ENCODE peak calls at places on chromosomes 7 and 10, in four cellular contexts. One of them, this sample, is unnamed.

GRCh38 chr7:110841840-110842579 is 248.9 kb upstream of the LRRN3 start:
- DNase-seq in GM12878: no peak
- DNase-seq in HepG2: no peak
- DNase-seq in endothelial cell of umbilical vein: no peak
- DNase-seq in this sample: no peak

GRCh38 chr7:119594956-119595355 is 678.0 kb upstream of the KCND2 start:
- DNase-seq in GM12878: no peak
- DNase-seq in HepG2: no peak
- DNase-seq in endothelial cell of umbilical vein: no peak
- DNase-seq in this sample: no peak

GRCh38 chr7:149355390-149356048 is 93.5 kb downstream of the ZNF783 start:
- DNase-seq in GM12878: no peak
- DNase-seq in HepG2: peak
- DNase-seq in endothelial cell of umbilical vein: no peak
- DNase-seq in this sample: peak

GRCh38 chr10:125060851-125061556 is 99.4 kb downstream of the CTBP2 start:
- DNase-seq in GM12878: no peak
- DNase-seq in HepG2: peak
- DNase-seq in endothelial cell of umbilical vein: peak
- DNase-seq in this sample: peak

GRCh38 chr10:23439920-23440875 is 1.3 kb downstream of the OTUD1 start:
- DNase-seq in GM12878: no peak
- DNase-seq in HepG2: no peak
- DNase-seq in endothelial cell of umbilical vein: peak
- DNase-seq in this sample: peak

GRCh38 chr7:125526092-125526491 is 596.5 kb upstream of the POT1 start:
- DNase-seq in GM12878: no peak
- DNase-seq in HepG2: no peak
- DNase-seq in endothelial cell of umbilical vein: no peak
- DNase-seq in this sample: no peak

GRCh38 chr10:90960355-90960814 is 39.5 kb upstream of the ANKRD1 start:
- DNase-seq in GM12878: peak
- DNase-seq in HepG2: no peak
- DNase-seq in endothelial cell of umbilical vein: peak
- DNase-seq in this sample: no peak

GRCh38 chr10:130987401-130987800 is 324.1 kb downstream of the TCERG1L start:
- DNase-seq in GM12878: no peak
- DNase-seq in HepG2: no peak
- DNase-seq in endothelial cell of umbilical vein: no peak
- DNase-seq in this sample: no peak

GRCh38 chr7:115133248-115133647 is 211.4 kb downstream of the MDFIC start:
- DNase-seq in GM12878: no peak
- DNase-seq in HepG2: no peak
- DNase-seq in endothelial cell of umbilical vein: no peak
- DNase-seq in this sample: no peak

GRCh38 chr7:132251327-132251659 is 325.0 kb downstream of the PLXNA4 start:
- DNase-seq in GM12878: no peak
- DNase-seq in HepG2: peak
- DNase-seq in endothelial cell of umbilical vein: no peak
- DNase-seq in this sample: no peak

GRCh38 chr10:35448687-35449662 is 112.7 kb downstream of the CCNY start:
- DNase-seq in GM12878: no peak
- DNase-seq in HepG2: peak
- DNase-seq in endothelial cell of umbilical vein: peak
- DNase-seq in this sample: no peak

GRCh38 chr7:142468871-142469652 is 211.2 kb upstream of the PRSS58 start:
- DNase-seq in GM12878: no peak
- DNase-seq in HepG2: no peak
- DNase-seq in endothelial cell of umbilical vein: no peak
- DNase-seq in this sample: no peak

GRCh38 chr10:124211921-124212320 is 118.5 kb upstream of the CHST15 start:
- DNase-seq in GM12878: no peak
- DNase-seq in HepG2: no peak
- DNase-seq in endothelial cell of umbilical vein: no peak
- DNase-seq in this sample: no peak

GRCh38 chr10:89119651-89120050 is 87.5 kb downstream of the CH25H start:
- DNase-seq in GM12878: no peak
- DNase-seq in HepG2: no peak
- DNase-seq in endothelial cell of umbilical vein: peak
- DNase-seq in this sample: no peak

GRCh38 chr7:2495402-2496309 is 19.5 kb upstream of the GRIFIN start:
- DNase-seq in GM12878: no peak
- DNase-seq in HepG2: no peak
- DNase-seq in endothelial cell of umbilical vein: no peak
- DNase-seq in this sample: no peak

GRCh38 chr7:25385731-25386136 is 157.4 kb upstream of the NPVF start:
- DNase-seq in GM12878: no peak
- DNase-seq in HepG2: no peak
- DNase-seq in endothelial cell of umbilical vein: no peak
- DNase-seq in this sample: no peak

GRCh38 chr7:55571534-55572377 is 546 bp downstream of the VOPP1 start:
- DNase-seq in GM12878: no peak
- DNase-seq in HepG2: peak
- DNase-seq in endothelial cell of umbilical vein: peak
- DNase-seq in this sample: peak

GRCh38 chr10:17734432-17735110 is 17.4 kb upstream of the TMEM236 start:
- DNase-seq in GM12878: no peak
- DNase-seq in HepG2: no peak
- DNase-seq in endothelial cell of umbilical vein: no peak
- DNase-seq in this sample: no peak

GRCh38 chr7:100607111-100607510 is 4.9 kb downstream of the PCOLCE start:
- DNase-seq in GM12878: no peak
- DNase-seq in HepG2: no peak
- DNase-seq in endothelial cell of umbilical vein: no peak
- DNase-seq in this sample: no peak

GRCh38 chr10:4889959-4890358 is 64.0 kb downstream of the AKR1E2 start:
- DNase-seq in GM12878: no peak
- DNase-seq in HepG2: peak
- DNase-seq in endothelial cell of umbilical vein: no peak
- DNase-seq in this sample: no peak

GRCh38 chr7:150448789-150449147 is 1.7 kb upstream of the GIMAP8 start:
- DNase-seq in GM12878: no peak
- DNase-seq in HepG2: peak
- DNase-seq in endothelial cell of umbilical vein: peak
- DNase-seq in this sample: peak

GRCh38 chr10:60989400-60989876 is 45.5 kb upstream of the RHOBTB1 start:
- DNase-seq in GM12878: peak
- DNase-seq in HepG2: peak
- DNase-seq in endothelial cell of umbilical vein: no peak
- DNase-seq in this sample: no peak

GRCh38 chr7:68256295-68256694 is 1259.7 kb downstream of the TYW1 start:
- DNase-seq in GM12878: no peak
- DNase-seq in HepG2: no peak
- DNase-seq in endothelial cell of umbilical vein: no peak
- DNase-seq in this sample: no peak

GRCh38 chr7:112358456-112358855 is 91.8 kb upstream of the IFRD1 start:
- DNase-seq in GM12878: no peak
- DNase-seq in HepG2: no peak
- DNase-seq in endothelial cell of umbilical vein: no peak
- DNase-seq in this sample: no peak

GRCh38 chr7:19762631-19763030 is 10.8 kb downstream of the TMEM196 start:
- DNase-seq in GM12878: no peak
- DNase-seq in HepG2: no peak
- DNase-seq in endothelial cell of umbilical vein: no peak
- DNase-seq in this sample: no peak

GRCh38 chr7:155204744-155205367 is 92.8 kb upstream of the INSIG1 start:
- DNase-seq in GM12878: no peak
- DNase-seq in HepG2: no peak
- DNase-seq in endothelial cell of umbilical vein: no peak
- DNase-seq in this sample: no peak

GRCh38 chr7:91630581-91631370 is 249.7 kb downstream of the MTERF1 start:
- DNase-seq in GM12878: no peak
- DNase-seq in HepG2: no peak
- DNase-seq in endothelial cell of umbilical vein: no peak
- DNase-seq in this sample: no peak

GRCh38 chr7:44567884-44568283 is 5.8 kb downstream of the DDX56 start:
- DNase-seq in GM12878: no peak
- DNase-seq in HepG2: no peak
- DNase-seq in endothelial cell of umbilical vein: no peak
- DNase-seq in this sample: no peak

GRCh38 chr10:63646491-63646890 is 125.3 kb downstream of the REEP3 start:
- DNase-seq in GM12878: no peak
- DNase-seq in HepG2: no peak
- DNase-seq in endothelial cell of umbilical vein: peak
- DNase-seq in this sample: no peak

GRCh38 chr7:18828333-18829100 is 288.9 kb downstream of the TWIST1 start:
- DNase-seq in GM12878: no peak
- DNase-seq in HepG2: no peak
- DNase-seq in endothelial cell of umbilical vein: peak
- DNase-seq in this sample: no peak

GRCh38 chr10:73601486-73601921 is 10.4 kb upstream of the USP54 start:
- DNase-seq in GM12878: no peak
- DNase-seq in HepG2: no peak
- DNase-seq in endothelial cell of umbilical vein: peak
- DNase-seq in this sample: no peak

GRCh38 chr7:39661960-39662359 is 38.6 kb downstream of the RALA start:
- DNase-seq in GM12878: no peak
- DNase-seq in HepG2: no peak
- DNase-seq in endothelial cell of umbilical vein: no peak
- DNase-seq in this sample: no peak

GRCh38 chr7:140004672-140005071 is 58.1 kb downstream of the PARP12 start:
- DNase-seq in GM12878: no peak
- DNase-seq in HepG2: no peak
- DNase-seq in endothelial cell of umbilical vein: no peak
- DNase-seq in this sample: no peak

GRCh38 chr7:12493407-12493806 is 77.1 kb upstream of the SCIN start:
- DNase-seq in GM12878: no peak
- DNase-seq in HepG2: no peak
- DNase-seq in endothelial cell of umbilical vein: no peak
- DNase-seq in this sample: no peak

GRCh38 chr7:101634196-101634717 is 5.2 kb upstream of the MYL10 start:
- DNase-seq in GM12878: no peak
- DNase-seq in HepG2: no peak
- DNase-seq in endothelial cell of umbilical vein: no peak
- DNase-seq in this sample: no peak

GRCh38 chr7:101631224-101631714 is 2.2 kb upstream of the MYL10 start:
- DNase-seq in GM12878: no peak
- DNase-seq in HepG2: no peak
- DNase-seq in endothelial cell of umbilical vein: peak
- DNase-seq in this sample: no peak

GRCh38 chr7:101630591-101630990 is 1.5 kb upstream of the MYL10 start:
- DNase-seq in GM12878: no peak
- DNase-seq in HepG2: no peak
- DNase-seq in endothelial cell of umbilical vein: peak
- DNase-seq in this sample: peak

GRCh38 chr7:101633516-101633915 is 4.4 kb upstream of the MYL10 start:
- DNase-seq in GM12878: no peak
- DNase-seq in HepG2: no peak
- DNase-seq in endothelial cell of umbilical vein: no peak
- DNase-seq in this sample: no peak

DNA sequence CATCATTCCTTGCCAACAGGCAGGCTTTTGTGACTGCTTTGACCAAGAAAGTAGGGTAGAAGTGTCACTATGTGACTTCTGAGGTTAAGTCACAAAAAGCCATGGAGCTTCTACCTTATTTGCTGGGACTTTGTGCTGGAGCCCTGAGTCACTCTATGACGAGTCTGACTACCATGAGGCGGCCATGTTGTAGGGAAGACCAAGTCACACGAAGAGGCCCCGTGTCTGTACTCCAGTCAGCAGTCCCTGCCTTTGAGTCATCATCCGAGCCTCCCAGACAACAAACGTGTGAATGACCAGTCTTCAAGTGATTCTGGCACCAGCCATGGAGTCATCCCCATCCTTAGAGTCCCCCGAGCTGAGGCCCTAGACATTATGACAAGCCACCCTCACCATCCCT is 3.5 kb upstream of the MYL10 start:
- DNase-seq in GM12878: no peak
- DNase-seq in HepG2: no peak
- DNase-seq in endothelial cell of umbilical vein: no peak
- DNase-seq in this sample: no peak
- TF ChIP-seq MYC in GM12878: no peak
- TF ChIP-seq MYC in HepG2: no peak
- TF ChIP-seq MYC in endothelial cell of umbilical vein: no peak
- TF ChIP-seq MYC in this sample: no peak

GRCh38 chr7:73557397-73558257 is at the start of gene BCL7B:
- DNase-seq in GM12878: no peak
- DNase-seq in HepG2: peak
- DNase-seq in endothelial cell of umbilical vein: peak
- DNase-seq in this sample: peak
- TF ChIP-seq POLR2A in GM12878: peak
- TF ChIP-seq POLR2A in HepG2: peak
- TF ChIP-seq POLR2A in endothelial cell of umbilical vein: peak
- TF ChIP-seq POLR2A in this sample: peak

GRCh38 chr10:51699475-51700227 is at the start of gene CSTF2T:
- DNase-seq in GM12878: peak
- DNase-seq in HepG2: peak
- DNase-seq in endothelial cell of umbilical vein: peak
- DNase-seq in this sample: peak
- TF ChIP-seq MYC in GM12878: no peak
- TF ChIP-seq MYC in HepG2: no peak
- TF ChIP-seq MYC in endothelial cell of umbilical vein: peak
- TF ChIP-seq MYC in this sample: peak

GRCh38 chr10:69124558-69125121 is 662 bp downstream of the VPS26A start:
- DNase-seq in GM12878: no peak
- DNase-seq in HepG2: peak
- DNase-seq in endothelial cell of umbilical vein: peak
- DNase-seq in this sample: peak

GRCh38 chr10:69119896-69120295 is 4.1 kb upstream of the VPS26A start:
- DNase-seq in GM12878: no peak
- DNase-seq in HepG2: no peak
- DNase-seq in endothelial cell of umbilical vein: no peak
- DNase-seq in this sample: no peak

GRCh38 chr10:69125554-69125953 is 1.6 kb downstream of the VPS26A start:
- DNase-seq in GM12878: no peak
- DNase-seq in HepG2: no peak
- DNase-seq in endothelial cell of umbilical vein: no peak
- DNase-seq in this sample: no peak

GRCh38 chr10:69123306-69123746 is 652 bp upstream of the VPS26A start:
- DNase-seq in GM12878: no peak
- DNase-seq in HepG2: peak
- DNase-seq in endothelial cell of umbilical vein: no peak
- DNase-seq in this sample: no peak

DNA sequence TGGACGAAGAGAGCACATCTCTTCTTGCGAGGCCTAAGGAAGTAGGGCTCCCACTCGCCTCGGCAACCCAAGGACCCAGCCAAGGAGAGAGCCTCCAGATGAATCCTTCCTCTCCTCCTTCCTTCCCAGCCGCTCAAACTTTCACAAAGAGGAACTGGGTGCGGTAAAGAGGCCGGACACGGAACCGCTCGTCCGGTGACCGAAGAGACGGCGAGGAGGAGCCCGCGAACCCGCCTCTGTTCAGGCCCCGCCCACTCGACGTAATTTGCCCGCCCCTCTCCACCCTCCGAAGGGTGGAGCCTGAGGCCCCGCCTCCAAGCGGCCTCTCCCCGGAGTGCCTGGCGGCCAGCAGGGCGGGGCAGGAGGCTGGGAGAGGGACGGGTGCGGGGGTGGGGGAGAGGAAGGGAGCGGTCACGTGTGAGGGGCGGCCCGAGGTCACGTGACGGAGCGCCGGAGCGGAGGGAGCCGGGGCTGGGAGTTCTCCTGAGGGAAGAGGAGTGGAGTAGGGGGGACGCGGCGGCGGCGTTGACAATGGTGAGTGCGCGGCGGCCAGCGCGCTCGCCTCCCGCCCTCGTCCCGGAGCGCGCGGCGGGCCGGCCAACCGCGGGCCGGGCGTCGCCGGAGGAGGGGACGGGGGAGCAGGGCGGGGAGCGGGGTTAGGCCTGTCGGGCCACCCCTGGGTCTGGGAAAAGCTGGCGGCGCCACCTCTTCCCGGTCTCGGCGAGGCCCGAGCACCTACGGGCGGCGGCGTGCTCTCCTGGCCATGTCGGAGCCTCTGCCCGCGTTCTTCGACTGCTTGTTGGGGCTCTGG is at the start of gene VPS26A:
- DNase-seq in GM12878: peak
- DNase-seq in HepG2: peak
- DNase-seq in endothelial cell of umbilical vein: peak
- DNase-seq in this sample: peak
- TF ChIP-seq POLR2A in GM12878: peak
- TF ChIP-seq POLR2A in HepG2: peak
- TF ChIP-seq POLR2A in endothelial cell of umbilical vein: peak
- TF ChIP-seq POLR2A in this sample: peak

This sample was measured in NB4.